ENCODE peak calls at places on chromosomes 12 and 14, in five cellular contexts. P is esophagus muscularis mucosa, R is GM12865, S is A549, W is PC-9. T is an unnamed sample.

GRCh38 chr14:92737206-92737605 is 11.2 kb downstream of the LGMN start:
- DNase-seq in R (no peak), W (no peak), S (no peak), P (no peak), T (no peak)

GRCh38 chr14:77409131-77409533 is 14.2 kb downstream of the NOXRED1 start:
- DNase-seq in S (peak; percentile 64), P (no peak), R (peak; percentile 51), W (no peak), T (no peak)

GRCh38 chr12:1605129-1606020 is 11.0 kb upstream of the FBXL14 start:
- DNase-seq in R (peak; percentile 88), W (peak; percentile 83), P (no peak), S (peak; percentile 88), T (no peak)

GRCh38 chr12:7917392-7918267 is 18.4 kb downstream of the SLC2A3 start:
- DNase-seq in P (no peak), R (no peak), W (no peak), S (no peak), T (no peak)

GRCh38 chr12:68290126-68290525 is 36.7 kb upstream of the IL22 start:
- DNase-seq in R (peak; percentile 90), P (no peak), S (no peak), W (peak; percentile 71), T (no peak)

GRCh38 chr12:61993734-61994345 is 266.4 kb upstream of the USP15 start:
- DNase-seq in W (no peak), P (no peak), R (peak; percentile 43), S (peak; percentile 43), T (no peak)

GRCh38 chr12:109459247-109459646 is 17.9 kb downstream of the KCTD10 start:
- DNase-seq in W (no peak), R (no peak), P (no peak), S (no peak), T (no peak)

GRCh38 chr12:54658306-54659264 is 10.4 kb upstream of the DCD start:
- DNase-seq in W (no peak), P (peak; percentile 86), S (peak; percentile 62), R (peak; percentile 70), T (no peak)

GRCh38 chr14:49306152-49306751 is 279.9 kb downstream of the RPS29 start:
- DNase-seq in S (peak; percentile 6), W (no peak), R (peak; percentile 17), P (no peak), T (no peak)

GRCh38 chr14:37778135-37778943 is 182.9 kb downstream of the TTC6 start:
- DNase-seq in W (no peak), S (no peak), P (no peak), R (no peak), T (no peak)

GRCh38 chr14:68210729-68211299 is 391.2 kb downstream of the RAD51B start:
- DNase-seq in S (peak; percentile 39), R (peak; percentile 95), W (peak; percentile 87), P (no peak), T (peak; percentile 78)

GRCh38 chr12:30106204-30106603 is 322.5 kb upstream of the TMTC1 start:
- DNase-seq in R (no peak), W (no peak), P (no peak), S (no peak), T (no peak)

GRCh38 chr12:48643011-48643410 is 39.0 kb downstream of the KANSL2 start:
- DNase-seq in W (no peak), R (no peak), P (no peak), S (no peak), T (no peak)

GRCh38 chr14:66508846-66509621 is 1.1 kb downstream of the GPHN start:
- DNase-seq in S (peak; percentile 13), W (no peak), P (no peak), R (peak; percentile 84), T (no peak)

GRCh38 chr14:74713395-74713735 is 421 bp downstream of the FCF1 start:
- DNase-seq in S (no peak), W (no peak), R (no peak), P (no peak), T (no peak)

GRCh38 chr12:116264525-116265070 is 12.9 kb downstream of the MED13L start:
- DNase-seq in S (no peak), W (no peak), R (no peak), P (no peak), T (no peak)

GRCh38 chr14:36524220-36524837 is 4.3 kb upstream of the NKX2-1 start:
- DNase-seq in S (no peak), R (no peak), W (no peak), P (peak; percentile 81), T (no peak)

GRCh38 chr12:88544991-88545684 is 35.1 kb downstream of the KITLG start:
- DNase-seq in S (no peak), W (no peak), R (no peak), P (no peak), T (no peak)

GRCh38 chr14:92341791-92342190 is 18.8 kb downstream of the SLC24A4 start:
- DNase-seq in S (no peak), W (no peak), R (peak; percentile 52), P (no peak), T (no peak)

GRCh38 chr14:65210118-65210826 is 108.0 kb upstream of the MAX start:
- DNase-seq in W (peak; percentile 31), R (peak; percentile 83), S (no peak), P (no peak), T (no peak)

GRCh38 chr12:13373803-13374202 is 177.3 kb downstream of the EMP1 start:
- DNase-seq in R (no peak), P (peak; percentile 89), S (no peak), W (no peak), T (no peak)

GRCh38 chr14:60656755-60657608 is 7.7 kb upstream of the SIX1 start:
- DNase-seq in R (peak; percentile 91), P (no peak), S (peak; percentile 75), W (no peak), T (no peak)

GRCh38 chr12:6699259-6699988 is 1.2 kb downstream of the PIANP start:
- DNase-seq in W (no peak), R (no peak), S (no peak), P (no peak), T (no peak)

GRCh38 chr12:6698352-6699046 is 2.1 kb downstream of the PIANP start:
- DNase-seq in P (no peak), S (no peak), R (no peak), W (no peak), T (no peak)

GRCh38 chr12:6695313-6696045 is 5.1 kb downstream of the PIANP start:
- DNase-seq in W (no peak), S (no peak), P (no peak), R (no peak), T (no peak)

GRCh38 chr12:6696690-6697583 is 3.7 kb downstream of the PIANP start:
- DNase-seq in S (no peak), W (no peak), R (peak; percentile 69), P (no peak), T (no peak)

GRCh38 chr12:6697584-6698351 is 2.8 kb downstream of the PIANP start:
- DNase-seq in W (peak; percentile 43), R (peak; percentile 48), P (no peak), S (peak; percentile 76), T (no peak)
- TF ChIP-seq CTCF in W (peak; percentile 74), R (peak; percentile 69), P (peak; percentile 14), S (peak; percentile 64), T (peak; percentile 70)

GRCh38 chr12:120079352-120080042 is 37.1 kb downstream of the RAB35 start:
- DNase-seq in S (peak; percentile 67), P (no peak), W (peak; percentile 92), R (no peak), T (no peak)
- H3K4me3 ChIP-seq in S (no peak overlapping the region), P (no peak overlapping the region), W (peak overlapping the region; percentile 23), R (no peak overlapping the region), T (no peak overlapping the region)

DNA sequence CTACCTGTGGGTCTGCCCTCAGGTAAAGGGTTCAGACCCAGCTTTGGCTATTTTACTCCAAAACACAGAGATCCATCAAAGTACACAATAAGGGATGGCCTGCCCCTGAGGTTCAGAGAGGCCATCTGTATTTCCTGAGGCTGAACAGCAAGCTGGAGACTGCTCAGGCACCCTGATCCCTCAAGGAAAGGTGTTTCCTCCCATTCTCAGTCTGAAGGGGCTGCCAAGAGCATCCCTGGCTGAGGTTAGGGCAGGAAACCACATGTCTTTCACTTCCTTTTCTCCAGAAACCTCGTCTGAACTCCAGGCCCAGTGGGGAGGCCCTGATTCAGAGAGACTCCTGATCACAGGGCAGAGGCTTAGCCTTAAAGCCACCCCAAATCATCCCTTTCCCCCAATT is 1.5 kb downstream of the RILPL1 start:
- DNase-seq in P (no peak), W (no peak), R (peak; percentile 55), S (no peak), T (no peak)
- TF ChIP-seq CTCF in P (no peak), W (no peak), R (no peak), S (no peak), T (no peak)

GRCh38 chr12:65882504-65882903 is 58.2 kb downstream of the HMGA2 start:
- DNase-seq in P (no peak), W (no peak), S (no peak), R (no peak), T (no peak)
- H3K4me3 ChIP-seq in P (peak overlapping the region; percentile 46), W (no peak overlapping the region), S (no peak overlapping the region), R (peak overlapping the region; percentile 4), T (no peak overlapping the region)

DNA sequence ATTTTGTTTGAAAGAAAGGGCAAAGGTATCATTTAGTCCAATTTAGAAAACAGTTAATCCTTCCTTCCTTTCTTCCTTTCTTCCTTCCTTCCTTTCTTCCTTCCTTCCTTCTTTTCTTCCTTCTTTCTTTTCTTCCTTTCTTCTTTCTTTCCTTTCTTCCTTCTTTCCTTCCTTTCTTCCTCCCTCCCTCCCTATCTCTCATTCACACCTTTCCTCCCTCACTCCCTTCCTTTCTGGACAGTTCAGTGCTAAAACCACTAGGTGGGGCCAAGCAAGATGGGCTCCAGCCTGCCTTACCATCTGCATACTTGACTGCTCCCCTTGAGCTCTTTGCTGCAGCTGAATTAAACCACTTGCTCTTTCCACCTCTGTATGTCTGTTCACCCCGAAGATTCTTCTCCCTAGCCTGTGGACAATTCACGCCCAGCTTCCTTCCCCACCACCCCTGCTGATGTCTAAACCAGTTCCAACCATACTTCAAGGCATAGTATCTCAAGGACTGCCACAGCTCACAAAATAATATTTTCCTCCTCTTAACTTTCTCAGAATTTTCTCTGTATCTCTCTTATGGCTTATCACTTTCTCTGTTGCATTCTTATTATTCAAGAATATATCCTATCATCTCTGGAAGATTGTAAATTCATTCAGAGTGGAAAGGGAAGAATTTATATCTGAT is 78.0 kb downstream of the DBX2 start:
- DNase-seq in W (no peak), R (peak; percentile 18), S (peak; percentile 34), P (no peak), T (no peak)
- TF ChIP-seq CTCF in W (peak; percentile 55), R (peak; percentile 46), S (no peak), P (no peak), T (peak; percentile 84)

GRCh38 chr12:47219243-47219642 is 139.5 kb upstream of the AMIGO2 start:
- DNase-seq in P (no peak), W (no peak), R (no peak), S (peak; percentile 91), T (no peak)
- H3K4me3 ChIP-seq in P (no peak overlapping the region), W (no peak overlapping the region), R (no peak overlapping the region), S (no peak overlapping the region), T (no peak overlapping the region)